ENCODE peak calls at places on chromosomes 3 and 15, in five cellular contexts. M is neural progenitor cell, W is PC-3, K is SK-N-SH, D is GM23248. N is an unnamed sample.

GRCh38 chr3:16978234-16978920 is 93.6 kb downstream of the PLCL2 start:
- DNase-seq in M (no peak), D (peak; percentile 63), K (no peak), W (no peak), N (no peak)

GRCh38 chr3:66441124-66441523 is 59.7 kb downstream of the LRIG1 start:
- DNase-seq in K (no peak), W (peak; percentile 34), D (peak; percentile 71), M (no peak), N (peak; percentile 46)

GRCh38 chr15:99181544-99181943 is 67.8 kb downstream of the TTC23 start:
- DNase-seq in W (no peak), D (no peak), K (no peak), M (no peak), N (no peak)

GRCh38 chr3:121995190-121996137 is 26.6 kb downstream of the ILDR1 start:
- DNase-seq in M (peak; percentile 76), K (peak; percentile 61), D (peak; percentile 78), W (peak; percentile 98), N (peak; percentile 74)

GRCh38 chr3:51819709-51820406 is 40.8 kb upstream of the IQCF6 start:
- DNase-seq in W (peak; percentile 11), M (peak; percentile 74), D (peak; percentile 9), K (no peak), N (no peak)

GRCh38 chr3:138066383-138066782 is 49.0 kb downstream of the DZIP1L start:
- DNase-seq in M (no peak), W (no peak), D (no peak), K (no peak), N (no peak)

GRCh38 chr3:53194218-53195065 is 33.4 kb downstream of the PRKCD start:
- DNase-seq in M (peak; percentile 60), D (peak; percentile 5), W (peak; percentile 55), K (peak; percentile 30), N (no peak)

GRCh38 chr3:173739716-173740115 is 342.2 kb downstream of the NLGN1 start:
- DNase-seq in M (no peak), K (no peak), W (peak; percentile 24), D (no peak), N (no peak)

GRCh38 chr3:193240850-193241706 is at the start of gene PLAAT1:
- DNase-seq in M (peak; percentile 89), D (peak; percentile 55), K (peak; percentile 93), W (no peak), N (no peak)

GRCh38 chr15:64013179-64014043 is 32.9 kb downstream of the DAPK2 start:
- DNase-seq in D (peak; percentile 59), M (peak; percentile 17), W (peak; percentile 40), K (peak; percentile 28), N (peak; percentile 57)

GRCh38 chr3:148992027-148992634 is 791 bp downstream of the GYG1 start:
- DNase-seq in M (peak; percentile 73), W (peak; percentile 40), K (no peak), D (peak; percentile 78), N (no peak)

GRCh38 chr3:21954709-21955108 is 203.7 kb upstream of the ZNF385D start:
- DNase-seq in D (peak; percentile 89), M (no peak), K (no peak), W (peak; percentile 61), N (no peak)

GRCh38 chr3:154089416-154090115 is 31.6 kb upstream of the ARHGEF26 start:
- DNase-seq in W (peak; percentile 97), M (no peak), D (no peak), K (peak; percentile 44), N (peak; percentile 93)

GRCh38 chr3:174170248-174170647 is 688.9 kb upstream of the NAALADL2 start:
- DNase-seq in M (no peak), W (no peak), D (no peak), K (no peak), N (no peak)

GRCh38 chr15:56887782-56888127 is 30.7 kb upstream of the TCF12 start:
- DNase-seq in M (no peak), K (no peak), D (no peak), W (no peak), N (no peak)

GRCh38 chr3:128285042-128285924 is 132.0 kb downstream of the EEFSEC start:
- DNase-seq in K (no peak), W (no peak), M (no peak), D (no peak), N (no peak)

GRCh38 chr3:130963444-130963843 is 63.2 kb downstream of the ASTE1 start:
- DNase-seq in D (peak; percentile 14), W (peak; percentile 50), K (no peak), M (no peak), N (no peak)

GRCh38 chr15:35141743-35142356 is 56.8 kb upstream of the NANOGP8 start:
- DNase-seq in M (no peak), K (no peak), D (peak; percentile 85), W (peak; percentile 72), N (peak; percentile 73)

GRCh38 chr3:21142949-21143348 is 608.1 kb downstream of the ZNF385D start:
- DNase-seq in D (no peak), W (no peak), M (no peak), K (no peak), N (no peak)

GRCh38 chr15:45364271-45364670 is 14.1 kb downstream of the GATM start:
- DNase-seq in M (no peak), K (no peak), D (no peak), W (no peak), N (no peak)

DNA sequence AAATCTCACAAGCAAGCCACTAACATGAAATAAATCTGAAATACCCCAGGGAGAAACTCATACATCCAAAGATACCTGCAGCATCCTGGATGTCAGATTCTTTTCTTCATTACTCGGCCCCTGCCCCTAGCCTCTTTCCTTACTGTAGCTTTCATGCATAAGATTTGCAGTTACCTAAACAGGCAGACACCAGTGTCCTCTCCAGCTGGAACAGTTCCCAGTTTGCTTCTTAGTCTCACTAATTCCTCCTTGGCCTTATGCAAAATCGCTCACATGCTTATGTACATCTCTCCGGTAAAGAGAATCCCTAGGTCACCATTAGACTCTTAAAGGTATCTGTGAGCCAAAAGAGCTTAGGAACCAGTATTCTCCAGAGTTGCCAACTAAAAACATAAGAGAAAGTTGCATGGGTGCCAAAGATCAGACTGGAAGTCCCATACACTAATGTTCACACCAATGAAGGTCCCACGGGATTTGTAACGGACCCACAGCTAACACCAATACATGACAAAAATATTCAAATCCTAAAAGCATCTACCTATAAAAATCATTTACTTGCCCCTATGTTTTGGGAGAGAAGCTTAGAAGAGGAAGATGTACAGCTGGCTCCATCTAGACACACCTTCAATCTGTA is 66.6 kb downstream of the CBLB start:
- DNase-seq in W (no peak), M (no peak), D (peak; percentile 39), K (no peak), N (no peak)
- H3F3A ChIP-seq in W (no peaks in the 10 kb centered on the region), M (no peaks in the 10 kb centered on the region), D (peaks cover 62% of the 10 kb centered on the region), K (peaks cover 10% of the 10 kb centered on the region), N (no peaks in the 10 kb centered on the region)

DNA sequence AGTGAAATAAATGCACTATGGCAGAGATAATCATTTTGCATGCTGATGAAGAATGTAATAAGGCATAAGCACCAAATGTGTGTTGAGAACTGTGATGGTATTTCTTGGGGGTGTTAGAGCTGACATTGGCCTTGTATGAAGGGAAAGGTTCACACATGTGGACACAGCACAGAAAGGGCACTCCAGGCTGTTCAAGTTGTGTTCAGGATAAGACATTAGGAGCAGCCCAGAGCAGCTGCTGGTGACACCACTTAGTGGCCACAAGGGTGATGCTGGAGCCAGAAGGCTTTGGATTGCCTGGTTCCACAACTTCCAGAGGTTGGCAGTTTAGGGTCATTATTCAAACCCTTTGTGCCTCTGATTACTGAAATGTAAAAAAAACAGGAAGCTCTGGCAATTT is 155.4 kb downstream of the GOLGA6L6 start:
- DNase-seq in K (no peak), W (no peak), M (no peak), D (no peak), N (no peak)
- H3K9me3 ChIP-seq in K (peaks cover 4% of the 10 kb centered on the region), W (peaks cover 46% of the 10 kb centered on the region), M (peaks cover 80% of the 10 kb centered on the region), D (peaks cover 10% of the 10 kb centered on the region), N (no peaks in the 10 kb centered on the region)

GRCh38 chr3:141390747-141391146 is 22.4 kb downstream of the ZBTB38 start:
- DNase-seq in M (no peak), D (no peak), W (no peak), K (no peak), N (no peak)
- H3F3A ChIP-seq in M (peaks cover 30% of the 10 kb centered on the region), D (peaks cover 40% of the 10 kb centered on the region), W (no peaks in the 10 kb centered on the region), K (no peaks in the 10 kb centered on the region), N (peaks cover 7% of the 10 kb centered on the region)

DNA sequence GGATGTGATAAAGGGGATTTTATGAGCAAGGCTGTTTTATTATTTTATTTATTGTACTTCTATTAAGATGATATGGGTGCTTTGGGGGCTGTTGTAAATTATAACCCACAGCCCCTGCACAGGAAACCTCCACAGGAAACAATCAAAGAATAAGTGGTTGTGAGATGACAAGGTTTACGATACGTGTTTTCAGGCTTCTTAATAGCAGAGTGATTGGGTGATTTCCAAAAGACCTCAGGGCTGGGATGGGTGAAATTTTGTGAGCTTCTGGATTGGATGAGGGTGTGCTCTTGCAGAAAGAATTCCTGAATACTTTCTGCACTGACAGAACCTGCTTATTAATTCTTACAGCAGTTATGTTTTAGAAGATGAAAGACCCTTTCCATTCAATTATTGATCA is 21.4 kb downstream of the CHL1 start:
- DNase-seq in D (no peak), M (no peak), K (no peak), W (no peak), N (no peak)
- H3K9me3 ChIP-seq in D (no peaks in the 10 kb centered on the region), M (no peaks in the 10 kb centered on the region), K (no peaks in the 10 kb centered on the region), W (peaks cover 12% of the 10 kb centered on the region), N (no peaks in the 10 kb centered on the region)

GRCh38 chr15:74781673-74782595 is at the start of gene CSK:
- DNase-seq in M (peak; percentile 90), D (peak; percentile 89), W (peak; percentile 69), K (peak; percentile 99), N (no peak)
- H3F3A ChIP-seq in M (no peaks in the 10 kb centered on the region), D (no peaks in the 10 kb centered on the region), W (no peaks in the 10 kb centered on the region), K (peaks cover 3% of the 10 kb centered on the region), N (peaks cover 7% of the 10 kb centered on the region)

DNA sequence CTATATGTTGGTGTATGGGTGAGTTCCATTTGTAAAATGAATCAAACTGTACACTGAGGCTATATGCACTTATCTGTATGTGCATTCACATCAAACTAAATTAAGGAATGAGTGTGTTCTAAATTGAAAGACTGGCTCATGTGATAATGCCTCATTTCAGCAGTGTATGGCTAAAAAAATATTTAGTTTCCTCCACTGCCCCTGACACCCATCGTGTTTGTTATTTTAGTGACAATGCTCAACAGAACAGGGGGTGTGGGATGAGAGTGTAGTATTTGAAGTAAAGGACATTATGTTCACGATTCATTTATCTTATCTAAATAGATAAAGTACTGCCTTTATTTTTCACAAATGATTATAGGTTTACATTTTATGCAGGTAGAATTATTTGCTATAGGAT is 301.1 kb upstream of the ARPP21 start:
- DNase-seq in M (no peak), K (no peak), D (no peak), W (no peak), N (no peak)
- H3K9me3 ChIP-seq in M (no peaks in the 10 kb centered on the region), K (no peaks in the 10 kb centered on the region), D (no peaks in the 10 kb centered on the region), W (peaks cover 30% of the 10 kb centered on the region), N (no peaks in the 10 kb centered on the region)